ENCODE peak calls at places on chromosome 22, in seven cellular contexts. G is pancreas; F is adipocyte; W is sciatic nerve; B is effector CD4-positive, alpha-beta T cell; I is PC-3; N is cerebellar nuclear complex. A is an unnamed sample.

GRCh38 chr22:25939384-25939783 is 197.4 kb downstream of the MYO18B start:
- DNase-seq in G (no peak), F (no peak), W (no peak), B (no peak), I (no peak), N (no peak), A (no peak)

GRCh38 chr22:44210721-44211120 is 30.0 kb downstream of the PARVG start:
- DNase-seq in G (no peak), F (peak; percentile 44), W (no peak), B (no peak), I (no peak), N (no peak), A (no peak)

GRCh38 chr22:26648011-26648497 is 9.3 kb upstream of the MIAT start:
- DNase-seq in G (no peak), F (no peak), W (no peak), B (peak; percentile 14), I (no peak), N (no peak), A (peak; percentile 77)

GRCh38 chr22:38412435-38413084 is 42.4 kb downstream of the KCNJ4 start:
- DNase-seq in G (peak; percentile 79), F (no peak), W (peak; percentile 57), B (peak; percentile 24), I (no peak), N (no peak), A (no peak)

GRCh38 chr22:37804886-37805857 is 2.6 kb upstream of the GCAT start:
- DNase-seq in G (peak; percentile 98), F (peak; percentile 88), W (peak; percentile 96), B (peak; percentile 32), I (peak; percentile 83), N (no peak), A (peak; percentile 40)

GRCh38 chr22:50564289-50564688 is 1.6 kb upstream of the SYCE3 start:
- DNase-seq in G (no peak), F (no peak), W (no peak), B (no peak), I (peak; percentile 10), N (no peak), A (no peak)

GRCh38 chr22:36443198-36443770 is 38.2 kb downstream of the TXN2 start:
- DNase-seq in G (no peak), F (no peak), W (no peak), B (no peak), I (no peak), N (no peak), A (no peak)

GRCh38 chr22:43409800-43410199 is 2.0 kb upstream of the MPPED1 start:
- DNase-seq in G (no peak), F (no peak), W (no peak), B (no peak), I (no peak), N (no peak), A (no peak)

GRCh38 chr22:28981818-28982499 is 79.7 kb downstream of the C22orf31 start:
- DNase-seq in G (no peak), F (no peak), W (no peak), B (no peak), I (no peak), N (no peak), A (no peak)

GRCh38 chr22:19503869-19504268 is 20.3 kb downstream of the CLDN5 start:
- DNase-seq in G (no peak), F (no peak), W (no peak), B (no peak), I (no peak), N (no peak), A (no peak)

GRCh38 chr22:36097880-36098279 is 62.7 kb downstream of the APOL3 start:
- DNase-seq in G (no peak), F (no peak), W (no peak), B (no peak), I (no peak), N (no peak), A (no peak)

GRCh38 chr22:19800761-19801244 is 40.2 kb downstream of the TBX1 start:
- DNase-seq in G (no peak), F (peak; percentile 41), W (no peak), B (no peak), I (no peak), N (no peak), A (no peak)

GRCh38 chr22:37742374-37743092 is 45.7 kb downstream of the TRIOBP start:
- DNase-seq in G (no peak), F (peak; percentile 88), W (no peak), B (no peak), I (peak; percentile 92), N (no peak), A (no peak)

GRCh38 chr22:50262460-50262911 is 1.0 kb upstream of the MAPK12 start:
- DNase-seq in G (no peak), F (peak; percentile 19), W (no peak), B (no peak), I (peak; percentile 43), N (no peak), A (no peak)

GRCh38 chr22:49301398-49302149 is 526.1 kb downstream of the BRD1 start:
- DNase-seq in G (no peak), F (no peak), W (peak; percentile 52), B (no peak), I (no peak), N (no peak), A (no peak)

GRCh38 chr22:37633693-37634504 is 5.6 kb upstream of the SH3BP1 start:
- DNase-seq in G (no peak), F (peak; percentile 83), W (peak; percentile 90), B (peak; percentile 26), I (no peak), N (no peak), A (no peak)

A was measured in NCI-H187.